ENCODE peak calls at places on chromosomes 13 and 19, in five cellular contexts. H is fibroblast of lung, C is left ventricle myocardium inferior, I is GM06990, A is BE2C. J is an unnamed sample. For H3K27me3, the result is how much of the 10 kb centered on the place peaks cover.

GRCh38 chr13:42876270-42876714 is 94.9 kb downstream of the FAM216B start:
- DNase-seq in H (no peak), C (no peak), I (peak), A (no peak), J (no peak)

GRCh38 chr19:56537442-56537841 is 1.3 kb upstream of the ZFP28 start:
- DNase-seq in H (no peak), C (no peak), I (no peak), A (no peak), J (no peak)

GRCh38 chr13:84994582-84994981 is 804.6 kb downstream of the SLITRK6 start:
- DNase-seq in H (peak), C (no peak), I (no peak), A (no peak), J (no peak)

GRCh38 chr13:41631296-41631965 is 174.1 kb downstream of the RGCC start:
- DNase-seq in H (peak), C (no peak), I (no peak), A (no peak), J (no peak)

GRCh38 chr19:46824887-46825730 is 25.5 kb downstream of the AP2S1 start:
- DNase-seq in H (no peak), C (no peak), I (peak), A (no peak), J (no peak)

GRCh38 chr13:52165410-52165809 is 6.0 kb upstream of the NEK3 start:
- DNase-seq in H (no peak), C (no peak), I (no peak), A (no peak), J (no peak)

GRCh38 chr13:44078806-44079378 is 199.2 kb downstream of the LACC1 start:
- DNase-seq in H (no peak), C (no peak), I (no peak), A (no peak), J (no peak)

GRCh38 chr13:26061947-26062346 is 10.1 kb upstream of the SHISA2 start:
- DNase-seq in H (peak), C (no peak), I (no peak), A (no peak), J (no peak)

GRCh38 chr13:28325022-28325421 is 169.9 kb downstream of the FLT1 start:
- DNase-seq in H (no peak), C (no peak), I (no peak), A (no peak), J (no peak)

GRCh38 chr13:19927117-19927734 is 31.3 kb upstream of the ZMYM2 start:
- DNase-seq in H (peak), C (no peak), I (no peak), A (no peak), J (peak)

GRCh38 chr19:23285948-23286347 is 35.8 kb upstream of the ZNF724 start:
- DNase-seq in H (no peak), C (no peak), I (no peak), A (no peak), J (no peak)

GRCh38 chr19:44671400-44671799 is at the start of gene CEACAM19:
- DNase-seq in H (no peak), C (no peak), I (no peak), A (no peak), J (no peak)

GRCh38 chr13:36076211-36076610 is 55.0 kb downstream of the DCLK1 start:
- DNase-seq in H (no peak), C (no peak), I (no peak), A (no peak), J (no peak)

GRCh38 chr13:112885782-112886268 is 83.2 kb upstream of the MCF2L start:
- DNase-seq in H (peak), C (peak), I (no peak), A (peak), J (no peak)

GRCh38 chr19:13302521-13303270 is 152.5 kb downstream of the IER2 start:
- DNase-seq in H (no peak), C (no peak), I (no peak), A (no peak), J (no peak)

GRCh38 chr19:46080561-46080960 is 39.8 kb upstream of the IGFL4 start:
- DNase-seq in H (peak), C (no peak), I (no peak), A (no peak), J (no peak)

GRCh38 chr19:33797821-33798633 is 1.4 kb downstream of the KCTD15 start:
- DNase-seq in H (peak), C (peak), I (no peak), A (peak), J (peak)

GRCh38 chr13:101945435-101945834 is 456.4 kb downstream of the FGF14 start:
- DNase-seq in H (no peak), C (no peak), I (no peak), A (no peak), J (no peak)

GRCh38 chr13:97385146-97385545 is 48.8 kb upstream of the RAP2A start:
- DNase-seq in H (peak), C (no peak), I (no peak), A (no peak), J (no peak)

GRCh38 chr13:52845766-52846566 is 2.5 kb downstream of the PCDH8 start:
- DNase-seq in H (peak), C (peak), I (peak), A (peak), J (peak)

GRCh38 chr19:28633223-28634030 is 579.5 kb downstream of the UQCRFS1 start:
- DNase-seq in H (peak), C (no peak), I (peak), A (peak), J (peak)

GRCh38 chr19:40740747-40741146 is 9.5 kb downstream of the ACTMAP start:
- DNase-seq in H (no peak), C (peak), I (no peak), A (no peak), J (no peak)

GRCh38 chr13:74794582-74794981 is 660.4 kb upstream of the KLF12 start:
- DNase-seq in H (no peak), C (no peak), I (no peak), A (no peak), J (peak)

GRCh38 chr13:40077396-40078027 is 422.1 kb downstream of the COG6 start:
- DNase-seq in H (no peak), C (no peak), I (no peak), A (no peak), J (no peak)

GRCh38 chr19:13056052-13056660 is 46.5 kb downstream of the LYL1 start:
- DNase-seq in H (peak), C (peak), I (no peak), A (no peak), J (peak)

GRCh38 chr13:45872574-45872973 is 21.0 kb upstream of the SIAH3 start:
- DNase-seq in H (no peak), C (no peak), I (no peak), A (no peak), J (no peak)

GRCh38 chr13:97432232-97432916 is 1.6 kb upstream of the RAP2A start:
- DNase-seq in H (no peak), C (no peak), I (no peak), A (no peak), J (no peak)

GRCh38 chr19:658916-659839 is 3.8 kb downstream of the RNF126 start:
- DNase-seq in H (peak), C (peak), I (no peak), A (peak), J (no peak)

GRCh38 chr13:95858286-95859075 is 181.5 kb downstream of the DNAJC3 start:
- DNase-seq in H (peak), C (no peak), I (no peak), A (no peak), J (no peak)

GRCh38 chr13:113852536-113853517 is 11.0 kb downstream of the GAS6 start:
- DNase-seq in H (no peak), C (no peak), I (no peak), A (no peak), J (no peak)

GRCh38 chr19:17401628-17402027 is 3.8 kb downstream of the BST2 start:
- DNase-seq in H (no peak), C (no peak), I (no peak), A (no peak), J (no peak)

GRCh38 chr13:40238761-40239160 is 427.7 kb downstream of the FOXO1 start:
- DNase-seq in H (no peak), C (no peak), I (no peak), A (no peak), J (no peak)

GRCh38 chr13:76754414-76754813 is 131.8 kb downstream of the KCTD12 start:
- DNase-seq in H (peak), C (no peak), I (no peak), A (peak), J (peak)

GRCh38 chr13:53783466-53783865 is 754.9 kb downstream of the OLFM4 start:
- DNase-seq in H (no peak), C (no peak), I (no peak), A (no peak), J (no peak)

GRCh38 chr19:35444735-35445134 is 3.3 kb upstream of the FFAR2 start:
- DNase-seq in H (no peak), C (no peak), I (no peak), A (no peak), J (no peak)

GRCh38 chr19:35446194-35446593 is 1.9 kb upstream of the FFAR2 start:
- DNase-seq in H (no peak), C (no peak), I (no peak), A (no peak), J (no peak)

GRCh38 chr19:35449347-35450043 is 1.4 kb downstream of the FFAR2 start:
- DNase-seq in H (no peak), C (no peak), I (no peak), A (peak), J (peak)

GRCh38 chr19:35451278-35452096 is 3.4 kb downstream of the FFAR2 start:
- DNase-seq in H (no peak), C (no peak), I (peak), A (no peak), J (no peak)

GRCh38 chr19:35447870-35448492 is at the start of gene FFAR2:
- DNase-seq in H (no peak), C (no peak), I (no peak), A (no peak), J (no peak)
- H3K27me3 ChIP-seq in H (under half), C (under half), I (under half), A (under half), J (under half)

GRCh38 chr13:99724633-99725517 is 223.6 kb downstream of the TM9SF2 start:
- DNase-seq in H (no peak), C (no peak), I (no peak), A (no peak), J (no peak)
- H3K4me3 ChIP-seq in H (no peak), C (no peak), I (no peak), A (no peak), J (no peak)

GRCh38 chr19:38632476-38633213 is 13.7 kb downstream of the EIF3K start:
- DNase-seq in H (no peak), C (no peak), I (no peak), A (no peak), J (no peak)

GRCh38 chr19:38639679-38640078 is 7.8 kb upstream of the ACTN4 start:
- DNase-seq in H (no peak), C (no peak), I (no peak), A (no peak), J (no peak)

GRCh38 chr19:38638461-38638860 is 9.0 kb upstream of the ACTN4 start:
- DNase-seq in H (no peak), C (no peak), I (no peak), A (no peak), J (no peak)

GRCh38 chr19:38634757-38635482 is 12.5 kb upstream of the ACTN4 start:
- DNase-seq in H (peak), C (peak), I (peak), A (peak), J (peak)

DNA sequence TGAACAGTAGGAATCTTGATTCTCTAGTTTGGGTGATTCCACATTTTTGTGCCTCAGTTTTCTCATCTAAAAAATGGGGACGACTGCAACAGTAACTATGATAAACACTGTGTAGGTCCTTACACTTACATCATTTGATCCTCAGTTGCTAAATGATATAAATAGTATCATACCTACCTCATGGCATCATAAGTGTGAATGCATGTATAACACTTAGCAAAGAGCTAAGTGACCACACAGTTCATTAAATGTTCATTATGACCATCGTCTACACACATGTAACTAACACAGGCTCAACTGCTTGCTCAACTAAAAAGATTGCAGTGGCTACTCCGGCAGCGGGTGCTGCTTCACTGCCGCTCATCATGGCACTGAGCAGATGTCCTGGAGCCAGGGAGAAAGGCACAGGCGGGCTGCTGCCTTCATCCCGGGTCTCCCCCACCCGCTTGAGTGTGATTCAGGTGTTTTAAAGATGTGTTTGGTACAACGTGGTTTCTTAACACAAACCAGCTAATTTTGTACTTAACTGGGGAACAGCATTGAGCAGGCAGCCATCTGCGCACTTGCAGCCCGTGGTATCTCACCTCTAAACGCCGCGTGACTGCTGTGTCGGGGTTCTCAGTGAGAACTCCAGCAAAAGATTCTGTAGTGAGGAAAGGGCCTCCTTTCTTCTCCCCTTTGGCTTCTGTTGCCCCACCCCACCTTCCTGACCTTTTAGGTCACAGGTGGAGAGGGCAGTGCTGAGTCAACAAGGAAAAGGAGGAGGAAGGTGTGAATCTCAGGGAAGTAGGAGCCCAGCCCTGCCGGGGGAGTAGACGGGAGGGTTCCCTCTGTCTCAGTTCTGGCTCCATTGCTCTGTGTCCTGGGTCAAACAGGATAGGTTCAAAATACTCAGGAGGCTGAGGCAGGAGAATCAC is 11.7 kb upstream of the ACTN4 start:
- DNase-seq in H (no peak), C (no peak), I (no peak), A (no peak), J (no peak)
- TF ChIP-seq CTCF in H (no peak), C (no peak), I (no peak), A (no peak), J (no peak)

DNA sequence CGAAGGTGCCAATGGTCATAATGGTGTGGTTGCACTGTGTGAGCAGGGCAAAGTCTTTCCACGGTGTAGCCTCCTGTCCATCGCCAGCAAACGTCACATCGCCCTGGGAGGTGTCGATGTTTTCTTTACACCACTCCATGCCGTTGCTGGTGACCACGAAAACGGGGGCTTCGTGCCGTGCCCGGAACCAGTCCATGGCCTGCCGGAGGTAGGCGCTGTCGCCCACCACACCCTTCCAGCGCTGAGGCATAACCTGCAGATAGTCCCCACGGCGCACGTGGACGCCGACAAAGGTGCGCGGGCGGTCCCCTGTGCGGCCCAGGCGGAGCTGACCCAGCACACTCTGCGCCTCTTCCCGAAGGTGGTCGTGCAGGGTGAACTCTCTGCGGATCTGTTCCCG is 2.1 kb downstream of the FUT1 start:
- DNase-seq in H (no peak), C (no peak), I (no peak), A (no peak), J (no peak)
- H3K27me3 ChIP-seq in H (under half), C (under half), I (under half), A (under half), J (under half)

GRCh38 chr13:107035778-107036177 is 467.8 kb upstream of the ARGLU1 start:
- DNase-seq in H (peak), C (no peak), I (no peak), A (no peak), J (no peak)
- H3K4me3 ChIP-seq in H (no peak), C (no peak), I (no peak), A (no peak), J (no peak)

DNA sequence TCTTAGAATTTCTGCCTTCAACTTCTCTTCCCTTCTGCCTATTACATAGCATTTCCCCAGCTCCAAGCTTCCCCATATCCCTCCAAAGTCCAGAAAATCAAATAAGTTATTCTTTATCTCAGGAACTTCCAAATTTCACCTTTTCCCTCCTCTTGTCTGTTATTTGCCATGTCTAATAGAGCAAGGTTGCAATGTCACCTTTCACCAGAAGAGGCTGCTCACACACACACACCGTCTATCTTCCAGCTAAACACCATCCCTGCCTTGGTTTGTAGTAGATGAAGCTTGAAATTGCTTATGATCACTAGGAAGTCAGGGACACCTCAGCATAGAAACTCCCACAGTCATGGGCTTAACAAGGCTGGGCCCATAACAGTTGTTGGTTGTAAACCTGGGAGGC is 48.4 kb downstream of the ZNRF4 start:
- DNase-seq in H (no peak), C (no peak), I (no peak), A (no peak), J (no peak)
- TF ChIP-seq CTCF in H (no peak), C (no peak), I (no peak), A (peak), J (peak)

J was measured in A673.